ENCODE peak calls at places on chromosomes 1 and 21, in seven cellular contexts. B, Q, I, Z, U, J and O are unnamed samples.

GRCh38 chr1:125066385-125066784 is 3881.6 kb downstream of the SRGAP2C start:
- DNase-seq in J (no peak), U (no peak), I (no peak), B (no peak), Q (no peak), Z (no peak), O (no peak)

GRCh38 chr1:2955652-2956051 is 65.6 kb upstream of the ACTRT2 start:
- DNase-seq in Q (no peak), J (no peak), I (no peak), Z (no peak), U (no peak), B (no peak), O (no peak)

GRCh38 chr1:22658385-22659163 is 5.5 kb downstream of the C1QB start:
- DNase-seq in B (no peak), Q (no peak), Z (no peak), J (no peak), U (no peak), I (no peak), O (no peak)

GRCh38 chr1:4054957-4055676 is 155.0 kb upstream of the C1orf174 start:
- DNase-seq in Z (no peak), J (no peak), B (no peak), I (no peak), U (no peak), Q (no peak), O (peak; percentile 7)

GRCh38 chr1:153532161-153532560 is 3.6 kb downstream of the S100A6 start:
- DNase-seq in Q (no peak), Z (no peak), I (no peak), J (no peak), U (no peak), B (no peak), O (no peak)

GRCh38 chr1:193538690-193539089 is 352.3 kb upstream of the B3GALT2 start:
- DNase-seq in Z (no peak), U (no peak), B (no peak), I (no peak), Q (no peak), J (no peak), O (no peak)

GRCh38 chr1:66335859-66336640 is 197.9 kb upstream of the SGIP1 start:
- DNase-seq in Q (peak; percentile 61), I (no peak), U (no peak), J (peak; percentile 97), B (no peak), Z (no peak), O (no peak)

GRCh38 chr1:16131636-16132324 is 24.1 kb downstream of the EPHA2 start:
- DNase-seq in Q (no peak), I (no peak), Z (no peak), J (no peak), U (no peak), B (no peak), O (no peak)

GRCh38 chr1:110542730-110543129 is 23.8 kb upstream of the KCNA10 start:
- DNase-seq in Q (peak; percentile 43), J (no peak), Z (no peak), I (no peak), B (peak; percentile 30), U (no peak), O (no peak)

GRCh38 chr1:244063498-244063897 is 12.4 kb downstream of the ZBTB18 start:
- DNase-seq in U (no peak), Z (no peak), J (no peak), Q (no peak), B (no peak), I (no peak), O (no peak)

GRCh38 chr1:29789221-29789909 is 553.0 kb downstream of the PTPRU start:
- DNase-seq in I (no peak), B (no peak), Z (no peak), Q (peak; percentile 23), J (no peak), U (no peak), O (peak; percentile 4)

GRCh38 chr1:29793101-29793546 is 556.8 kb downstream of the PTPRU start:
- DNase-seq in U (peak; percentile 62), I (peak; percentile 61), J (no peak), Z (peak; percentile 74), Q (peak; percentile 72), B (peak; percentile 73), O (peak; percentile 74)

GRCh38 chr1:29789910-29790247 is 553.6 kb downstream of the PTPRU start:
- DNase-seq in I (no peak), B (no peak), Z (no peak), J (no peak), Q (no peak), U (no peak), O (peak; percentile 3)

GRCh38 chr1:29798699-29799566 is 562.6 kb downstream of the PTPRU start:
- DNase-seq in I (no peak), Q (no peak), Z (no peak), U (no peak), B (no peak), J (no peak), O (no peak)

DNA sequence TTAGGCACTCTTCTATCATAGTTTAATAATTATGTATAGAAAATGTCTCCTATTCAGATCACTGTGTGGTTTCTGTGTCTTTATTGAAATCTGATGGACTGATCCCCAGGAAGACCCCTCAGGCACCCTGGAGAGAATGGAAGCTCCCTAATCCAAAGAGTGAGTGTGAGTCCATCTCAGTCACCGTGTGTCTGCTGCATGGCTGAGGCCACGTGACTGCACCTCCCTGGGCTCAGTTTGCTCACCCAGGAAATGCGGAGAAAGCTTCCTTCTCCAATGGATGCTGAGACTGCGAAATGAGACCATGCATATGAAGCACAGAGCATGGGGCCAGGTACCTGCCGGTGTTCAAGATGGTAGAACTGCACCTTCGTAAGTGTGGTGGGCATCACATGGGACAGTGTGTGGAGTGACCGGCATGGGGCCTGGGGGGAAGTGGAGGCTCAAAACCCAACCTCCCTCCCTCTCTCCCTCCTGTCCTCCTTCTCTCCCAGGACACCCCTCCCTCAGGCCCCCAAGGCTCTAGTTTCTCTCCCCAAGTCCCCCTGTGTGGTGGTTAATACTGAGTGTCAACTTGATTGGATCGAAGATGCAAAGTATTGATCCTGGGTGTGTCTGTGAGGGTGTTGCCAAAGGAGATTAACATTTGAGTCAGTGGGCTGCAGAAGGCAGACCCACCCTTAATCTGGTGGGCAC is 557.5 kb downstream of the PTPRU start:
- DNase-seq in U (no peak), Q (no peak), J (no peak), I (no peak), B (no peak), Z (no peak), O (no peak)
- H3K9ac ChIP-seq in U (no peak overlapping the region), Q (no peak overlapping the region), J (no peak overlapping the region), I (no peak overlapping the region), B (no peak overlapping the region), Z (no peak overlapping the region), O (no peak overlapping the region)

GRCh38 chr1:116916002-116916401 is 6.3 kb downstream of the PTGFRN start:
- DNase-seq in U (no peak), B (no peak), I (no peak), Z (no peak), J (no peak), Q (no peak), O (no peak)

GRCh38 chr1:116914667-116915066 is 5.0 kb downstream of the PTGFRN start:
- DNase-seq in U (no peak), B (no peak), Q (no peak), I (no peak), Z (no peak), J (no peak), O (no peak)

GRCh38 chr1:116916533-116917460 is 7.1 kb downstream of the PTGFRN start:
- DNase-seq in U (no peak), J (no peak), I (no peak), Z (peak; percentile 72), Q (no peak), B (no peak), O (no peak)

GRCh38 chr1:116913941-116914340 is 4.2 kb downstream of the PTGFRN start:
- DNase-seq in J (no peak), B (no peak), U (no peak), I (no peak), Z (no peak), Q (no peak), O (no peak)

DNA sequence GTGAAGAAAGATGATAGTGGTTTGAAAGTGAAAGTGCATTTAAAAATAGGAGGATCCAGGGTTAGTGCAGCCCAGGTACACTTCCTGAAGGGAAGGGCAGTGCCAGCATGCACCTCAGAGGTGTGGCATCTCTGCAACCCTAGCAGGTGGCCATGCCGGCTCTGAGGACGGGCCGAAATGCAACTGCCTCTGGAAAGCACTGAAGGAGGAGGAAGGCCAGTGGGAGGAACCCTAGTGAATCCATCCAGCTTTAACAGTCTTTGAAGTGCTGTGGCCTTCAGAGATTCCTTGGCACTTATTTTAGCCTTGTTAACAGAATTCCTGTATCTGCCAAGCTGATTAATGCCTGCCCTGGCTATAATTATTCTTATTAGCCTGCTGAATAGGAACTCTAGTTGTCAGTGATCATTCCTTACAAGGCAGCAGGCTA is 5.5 kb downstream of the PTGFRN start:
- DNase-seq in B (no peak), U (no peak), J (no peak), Z (no peak), Q (no peak), I (no peak), O (no peak)
- TF ChIP-seq RAD21 in B (no peak), U (no peak), J (no peak), Z (no peak), Q (no peak), I (no peak), O (no peak)

DNA sequence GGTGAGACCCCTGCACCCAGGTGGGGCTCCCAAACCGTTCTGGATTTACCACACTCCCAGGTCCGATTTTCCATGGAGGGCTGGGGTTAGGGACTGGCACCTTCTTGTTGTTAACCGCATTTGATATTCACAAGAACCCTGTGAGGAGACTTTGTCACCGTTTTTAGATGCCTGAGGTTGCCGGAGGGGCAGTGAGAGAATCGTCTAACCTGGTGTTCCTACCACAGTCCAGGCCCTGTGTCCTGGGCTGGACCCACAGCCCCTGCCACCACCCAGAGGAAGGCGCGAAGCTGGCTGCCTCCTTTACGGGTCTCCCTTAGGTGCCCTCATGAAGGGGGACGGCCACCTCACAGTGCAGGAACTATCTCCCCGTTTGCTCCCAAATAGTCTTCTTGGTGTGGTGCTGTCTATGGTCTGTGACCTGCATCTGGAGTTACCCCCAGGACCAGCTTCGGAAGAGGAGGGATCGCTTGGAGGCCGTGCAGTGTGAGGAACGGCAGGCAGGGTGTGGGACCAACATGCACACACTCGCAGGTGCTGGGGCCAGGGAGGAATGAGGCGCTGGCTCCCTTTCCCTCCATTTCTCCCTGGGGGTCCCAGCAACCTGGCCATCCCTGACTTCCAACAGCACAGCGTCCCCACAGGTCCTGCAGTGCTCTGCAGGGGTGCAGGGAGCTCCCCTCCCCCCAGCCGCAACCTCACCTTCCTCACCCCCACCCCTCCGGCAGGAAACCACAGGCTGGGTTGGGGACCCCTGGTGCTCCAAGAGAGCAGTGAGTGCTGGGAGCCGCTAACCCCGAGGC is 7.0 kb downstream of the SIM2 start:
- DNase-seq in I (no peak), Q (no peak), B (no peak), U (no peak), J (no peak), Z (no peak), O (peak; percentile 55)
- H3K9ac ChIP-seq in I (no peak overlapping the region), Q (no peak overlapping the region), B (no peak overlapping the region), U (no peak overlapping the region), J (no peak overlapping the region), Z (no peak overlapping the region), O (no peak overlapping the region)

DNA sequence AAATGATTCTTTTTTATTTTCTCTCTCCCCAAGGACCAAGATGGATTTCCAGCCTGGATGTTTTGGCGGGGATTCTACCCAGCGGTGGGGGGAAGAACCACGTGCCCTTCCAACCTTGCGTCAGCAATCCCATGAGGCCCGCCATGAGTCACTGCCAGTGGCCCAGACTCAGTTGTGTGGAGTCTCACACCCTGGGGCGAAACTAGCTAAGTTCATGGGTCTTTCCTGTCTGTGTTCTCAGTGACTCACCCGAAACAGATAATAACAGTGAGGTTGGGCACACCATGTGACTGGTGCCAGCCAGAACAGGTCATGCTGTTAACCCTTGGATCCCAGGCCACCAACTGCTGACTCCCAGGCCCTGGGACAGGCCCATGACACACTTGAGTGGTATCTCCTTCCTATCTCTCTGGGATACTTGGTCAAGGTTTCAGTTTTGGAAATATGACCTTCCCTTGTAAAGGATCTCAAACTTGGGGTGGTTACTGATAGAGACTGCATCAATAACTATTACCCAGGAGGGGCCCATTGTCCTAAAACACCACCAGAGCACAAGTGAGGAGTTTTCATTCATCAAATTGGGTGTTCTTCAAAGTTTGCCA is 98.0 kb upstream of the DUSP10 start:
- DNase-seq in U (no peak), J (peak; percentile 94), Z (peak; percentile 26), I (peak; percentile 57), Q (peak; percentile 44), B (no peak), O (no peak)
- TF ChIP-seq RAD21 in U (no peak), J (no peak), Z (no peak), I (no peak), Q (no peak), B (no peak), O (no peak)